ENCODE peak calls at places on chromosomes 6 and 20, in seven cellular contexts. One of them, this sample, is unnamed.

GRCh38 chr6:27290065-27290849 is 21.8 kb downstream of the POM121L2 start:
- DNase-seq in BJ: no peak
- DNase-seq in CD4-positive, CD25-positive, alpha-beta regulatory T cell: no peak
- DNase-seq in neural progenitor cell: peak
- DNase-seq in posterior cingulate gyrus: no peak
- DNase-seq in natural killer cell treated with Interleukin-12 subunit alpha and Interleukin-12 subunit beta and Interleukin-15 and Interleukin-18, amount 100 ng/mL, for 72 hours: no peak
- DNase-seq in heart left ventricle: no peak
- DNase-seq in this sample: no peak

GRCh38 chr6:167851349-167851952 is 24.7 kb downstream of the AFDN start:
- DNase-seq in BJ: no peak
- DNase-seq in CD4-positive, CD25-positive, alpha-beta regulatory T cell: no peak
- DNase-seq in neural progenitor cell: no peak
- DNase-seq in posterior cingulate gyrus: no peak
- DNase-seq in natural killer cell treated with Interleukin-12 subunit alpha and Interleukin-12 subunit beta and Interleukin-15 and Interleukin-18, amount 100 ng/mL, for 72 hours: no peak
- DNase-seq in heart left ventricle: no peak
- DNase-seq in this sample: no peak

GRCh38 chr6:113586966-113587699 is 270.0 kb upstream of the MARCKS start:
- DNase-seq in BJ: no peak
- DNase-seq in CD4-positive, CD25-positive, alpha-beta regulatory T cell: no peak
- DNase-seq in neural progenitor cell: peak
- DNase-seq in posterior cingulate gyrus: no peak
- DNase-seq in natural killer cell treated with Interleukin-12 subunit alpha and Interleukin-12 subunit beta and Interleukin-15 and Interleukin-18, amount 100 ng/mL, for 72 hours: no peak
- DNase-seq in heart left ventricle: no peak
- DNase-seq in this sample: no peak

GRCh38 chr6:53258774-53259155 is 90.0 kb downstream of the ELOVL5 start:
- DNase-seq in BJ: no peak
- DNase-seq in CD4-positive, CD25-positive, alpha-beta regulatory T cell: no peak
- DNase-seq in neural progenitor cell: no peak
- DNase-seq in posterior cingulate gyrus: no peak
- DNase-seq in natural killer cell treated with Interleukin-12 subunit alpha and Interleukin-12 subunit beta and Interleukin-15 and Interleukin-18, amount 100 ng/mL, for 72 hours: no peak
- DNase-seq in heart left ventricle: no peak
- DNase-seq in this sample: no peak

GRCh38 chr20:25484224-25484846 is 76.9 kb downstream of the GINS1 start:
- DNase-seq in BJ: no peak
- DNase-seq in CD4-positive, CD25-positive, alpha-beta regulatory T cell: no peak
- DNase-seq in neural progenitor cell: no peak
- DNase-seq in posterior cingulate gyrus: no peak
- DNase-seq in natural killer cell treated with Interleukin-12 subunit alpha and Interleukin-12 subunit beta and Interleukin-15 and Interleukin-18, amount 100 ng/mL, for 72 hours: no peak
- DNase-seq in heart left ventricle: no peak
- DNase-seq in this sample: no peak

GRCh38 chr6:83431545-83432165 is 804 bp upstream of the ME1 start:
- DNase-seq in BJ: no peak
- DNase-seq in CD4-positive, CD25-positive, alpha-beta regulatory T cell: no peak
- DNase-seq in neural progenitor cell: no peak
- DNase-seq in posterior cingulate gyrus: no peak
- DNase-seq in natural killer cell treated with Interleukin-12 subunit alpha and Interleukin-12 subunit beta and Interleukin-15 and Interleukin-18, amount 100 ng/mL, for 72 hours: no peak
- DNase-seq in heart left ventricle: no peak
- DNase-seq in this sample: no peak

GRCh38 chr6:69974193-69974592 is 107.8 kb downstream of the COL19A1 start:
- DNase-seq in BJ: no peak
- DNase-seq in CD4-positive, CD25-positive, alpha-beta regulatory T cell: no peak
- DNase-seq in neural progenitor cell: no peak
- DNase-seq in posterior cingulate gyrus: no peak
- DNase-seq in natural killer cell treated with Interleukin-12 subunit alpha and Interleukin-12 subunit beta and Interleukin-15 and Interleukin-18, amount 100 ng/mL, for 72 hours: no peak
- DNase-seq in heart left ventricle: peak
- DNase-seq in this sample: no peak

GRCh38 chr20:2658414-2659354 is 5.3 kb downstream of the IDH3B start:
- DNase-seq in BJ: no peak
- DNase-seq in CD4-positive, CD25-positive, alpha-beta regulatory T cell: no peak
- DNase-seq in neural progenitor cell: no peak
- DNase-seq in posterior cingulate gyrus: no peak
- DNase-seq in natural killer cell treated with Interleukin-12 subunit alpha and Interleukin-12 subunit beta and Interleukin-15 and Interleukin-18, amount 100 ng/mL, for 72 hours: no peak
- DNase-seq in heart left ventricle: no peak
- DNase-seq in this sample: no peak

GRCh38 chr20:59094576-59094975 is 52.0 kb upstream of the PRELID3B start:
- DNase-seq in BJ: no peak
- DNase-seq in CD4-positive, CD25-positive, alpha-beta regulatory T cell: no peak
- DNase-seq in neural progenitor cell: peak
- DNase-seq in posterior cingulate gyrus: no peak
- DNase-seq in natural killer cell treated with Interleukin-12 subunit alpha and Interleukin-12 subunit beta and Interleukin-15 and Interleukin-18, amount 100 ng/mL, for 72 hours: no peak
- DNase-seq in heart left ventricle: no peak
- DNase-seq in this sample: no peak

GRCh38 chr20:49594143-49594928 is 26.4 kb upstream of the PTGIS start:
- DNase-seq in BJ: peak
- DNase-seq in CD4-positive, CD25-positive, alpha-beta regulatory T cell: no peak
- DNase-seq in neural progenitor cell: no peak
- DNase-seq in posterior cingulate gyrus: no peak
- DNase-seq in natural killer cell treated with Interleukin-12 subunit alpha and Interleukin-12 subunit beta and Interleukin-15 and Interleukin-18, amount 100 ng/mL, for 72 hours: peak
- DNase-seq in heart left ventricle: peak
- DNase-seq in this sample: no peak

GRCh38 chr6:116450185-116450710 is 10.9 kb upstream of the CALHM6 start:
- DNase-seq in BJ: no peak
- DNase-seq in CD4-positive, CD25-positive, alpha-beta regulatory T cell: no peak
- DNase-seq in neural progenitor cell: no peak
- DNase-seq in posterior cingulate gyrus: no peak
- DNase-seq in natural killer cell treated with Interleukin-12 subunit alpha and Interleukin-12 subunit beta and Interleukin-15 and Interleukin-18, amount 100 ng/mL, for 72 hours: no peak
- DNase-seq in heart left ventricle: no peak
- DNase-seq in this sample: no peak

GRCh38 chr6:20933057-20933792 is 399.0 kb downstream of the CDKAL1 start:
- DNase-seq in BJ: no peak
- DNase-seq in CD4-positive, CD25-positive, alpha-beta regulatory T cell: no peak
- DNase-seq in neural progenitor cell: no peak
- DNase-seq in posterior cingulate gyrus: no peak
- DNase-seq in natural killer cell treated with Interleukin-12 subunit alpha and Interleukin-12 subunit beta and Interleukin-15 and Interleukin-18, amount 100 ng/mL, for 72 hours: no peak
- DNase-seq in heart left ventricle: no peak
- DNase-seq in this sample: no peak

GRCh38 chr20:38435555-38435939 is 419 bp upstream of the SNHG17 start:
- DNase-seq in BJ: no peak
- DNase-seq in CD4-positive, CD25-positive, alpha-beta regulatory T cell: no peak
- DNase-seq in neural progenitor cell: no peak
- DNase-seq in posterior cingulate gyrus: no peak
- DNase-seq in natural killer cell treated with Interleukin-12 subunit alpha and Interleukin-12 subunit beta and Interleukin-15 and Interleukin-18, amount 100 ng/mL, for 72 hours: no peak
- DNase-seq in heart left ventricle: no peak
- DNase-seq in this sample: no peak

GRCh38 chr20:51404297-51405060 is 138.0 kb downstream of the NFATC2 start:
- DNase-seq in BJ: no peak
- DNase-seq in CD4-positive, CD25-positive, alpha-beta regulatory T cell: peak
- DNase-seq in neural progenitor cell: no peak
- DNase-seq in posterior cingulate gyrus: no peak
- DNase-seq in natural killer cell treated with Interleukin-12 subunit alpha and Interleukin-12 subunit beta and Interleukin-15 and Interleukin-18, amount 100 ng/mL, for 72 hours: peak
- DNase-seq in heart left ventricle: no peak
- DNase-seq in this sample: no peak

GRCh38 chr6:157983439-157984119 is 1.9 kb downstream of the SYNJ2 start:
- DNase-seq in BJ: no peak
- DNase-seq in CD4-positive, CD25-positive, alpha-beta regulatory T cell: no peak
- DNase-seq in neural progenitor cell: no peak
- DNase-seq in posterior cingulate gyrus: no peak
- DNase-seq in natural killer cell treated with Interleukin-12 subunit alpha and Interleukin-12 subunit beta and Interleukin-15 and Interleukin-18, amount 100 ng/mL, for 72 hours: no peak
- DNase-seq in heart left ventricle: no peak
- DNase-seq in this sample: no peak

GRCh38 chr6:151018035-151018434 is 152.5 kb downstream of the MTHFD1L start:
- DNase-seq in BJ: no peak
- DNase-seq in CD4-positive, CD25-positive, alpha-beta regulatory T cell: no peak
- DNase-seq in neural progenitor cell: no peak
- DNase-seq in posterior cingulate gyrus: no peak
- DNase-seq in natural killer cell treated with Interleukin-12 subunit alpha and Interleukin-12 subunit beta and Interleukin-15 and Interleukin-18, amount 100 ng/mL, for 72 hours: no peak
- DNase-seq in heart left ventricle: no peak
- DNase-seq in this sample: no peak

GRCh38 chr6:45191414-45191813 is 136.7 kb upstream of the RUNX2 start:
- DNase-seq in BJ: no peak
- DNase-seq in CD4-positive, CD25-positive, alpha-beta regulatory T cell: no peak
- DNase-seq in neural progenitor cell: no peak
- DNase-seq in posterior cingulate gyrus: no peak
- DNase-seq in natural killer cell treated with Interleukin-12 subunit alpha and Interleukin-12 subunit beta and Interleukin-15 and Interleukin-18, amount 100 ng/mL, for 72 hours: no peak
- DNase-seq in heart left ventricle: no peak
- DNase-seq in this sample: no peak

GRCh38 chr6:131819507-131820228 is 11.8 kb downstream of the ENPP1 start:
- DNase-seq in BJ: peak
- DNase-seq in CD4-positive, CD25-positive, alpha-beta regulatory T cell: no peak
- DNase-seq in neural progenitor cell: no peak
- DNase-seq in posterior cingulate gyrus: no peak
- DNase-seq in natural killer cell treated with Interleukin-12 subunit alpha and Interleukin-12 subunit beta and Interleukin-15 and Interleukin-18, amount 100 ng/mL, for 72 hours: no peak
- DNase-seq in heart left ventricle: peak
- DNase-seq in this sample: no peak

GRCh38 chr6:106133040-106133439 is 46.9 kb downstream of the PRDM1 start:
- DNase-seq in BJ: no peak
- DNase-seq in CD4-positive, CD25-positive, alpha-beta regulatory T cell: no peak
- DNase-seq in neural progenitor cell: no peak
- DNase-seq in posterior cingulate gyrus: no peak
- DNase-seq in natural killer cell treated with Interleukin-12 subunit alpha and Interleukin-12 subunit beta and Interleukin-15 and Interleukin-18, amount 100 ng/mL, for 72 hours: no peak
- DNase-seq in heart left ventricle: no peak
- DNase-seq in this sample: no peak